ENCODE peak calls at places on chromosomes 2 and 18, in six cellular contexts. R, K, L, Q, U and A are unnamed samples.

GRCh38 chr18:9986156-9986930 is 72.5 kb downstream of the VAPA start:
- DNase-seq in Q (no peak), K (no peak), U (no peak), L (no peak), R (no peak), A (no peak)

GRCh38 chr2:11856095-11856494 is 109.7 kb downstream of the LPIN1 start:
- DNase-seq in L (no peak), Q (no peak), R (no peak), K (no peak), U (no peak), A (no peak)

GRCh38 chr2:99695121-99695773 is 205.4 kb upstream of the REV1 start:
- DNase-seq in Q (no peak), L (no peak), U (no peak), K (no peak), R (no peak), A (no peak)

GRCh38 chr2:221779614-221780067 is 207.5 kb upstream of the EPHA4 start:
- DNase-seq in L (no peak), K (no peak), Q (no peak), R (peak), U (no peak), A (no peak)

GRCh38 chr2:150230004-150230403 is 257.5 kb downstream of the RND3 start:
- DNase-seq in Q (no peak), L (no peak), U (no peak), K (no peak), R (no peak), A (no peak)

GRCh38 chr2:241040081-241040803 is 41.8 kb downstream of the SNED1 start:
- DNase-seq in U (no peak), K (no peak), Q (peak), R (no peak), L (no peak), A (no peak)

GRCh38 chr2:233491326-233491725 is 75.3 kb downstream of the USP40 start:
- DNase-seq in Q (no peak), R (no peak), L (no peak), K (no peak), U (no peak), A (no peak)

GRCh38 chr2:176976766-176977165 is 235.8 kb upstream of the HNRNPA3 start:
- DNase-seq in Q (no peak), R (no peak), L (no peak), U (no peak), K (no peak), A (no peak)

GRCh38 chr2:38835015-38835601 is 40.6 kb downstream of the DHX57 start:
- DNase-seq in K (peak), Q (no peak), R (peak), L (peak), U (peak), A (no peak)

GRCh38 chr2:144513388-144514100 is 6.4 kb downstream of the ZEB2 start:
- DNase-seq in R (peak), K (peak), Q (no peak), L (peak), U (peak), A (no peak)

GRCh38 chr2:15827001-15827400 is 113.3 kb upstream of the MYCN start:
- DNase-seq in R (no peak), Q (no peak), U (no peak), K (no peak), L (no peak), A (no peak)

GRCh38 chr2:207995887-207996286 is 29.4 kb downstream of the PLEKHM3 start:
- DNase-seq in R (no peak), L (no peak), K (no peak), Q (no peak), U (no peak), A (no peak)

GRCh38 chr18:9380571-9381390 is 46.2 kb downstream of the TWSG1 start:
- DNase-seq in U (no peak), Q (no peak), R (peak), K (peak), L (no peak), A (no peak)

GRCh38 chr2:228678110-228678509 is 496.6 kb upstream of the SPHKAP start:
- DNase-seq in R (no peak), Q (no peak), U (no peak), K (no peak), L (no peak), A (no peak)

GRCh38 chr2:228675715-228676114 is 494.2 kb upstream of the SPHKAP start:
- DNase-seq in R (no peak), U (no peak), K (no peak), Q (no peak), L (no peak), A (no peak)

GRCh38 chr2:228675042-228675441 is 493.6 kb upstream of the SPHKAP start:
- DNase-seq in U (no peak), R (peak), Q (no peak), K (no peak), L (no peak), A (no peak)

GRCh38 chr2:228669751-228670150 is 488.3 kb upstream of the SPHKAP start:
- DNase-seq in R (no peak), L (no peak), Q (no peak), K (no peak), U (no peak), A (no peak)

DNA sequence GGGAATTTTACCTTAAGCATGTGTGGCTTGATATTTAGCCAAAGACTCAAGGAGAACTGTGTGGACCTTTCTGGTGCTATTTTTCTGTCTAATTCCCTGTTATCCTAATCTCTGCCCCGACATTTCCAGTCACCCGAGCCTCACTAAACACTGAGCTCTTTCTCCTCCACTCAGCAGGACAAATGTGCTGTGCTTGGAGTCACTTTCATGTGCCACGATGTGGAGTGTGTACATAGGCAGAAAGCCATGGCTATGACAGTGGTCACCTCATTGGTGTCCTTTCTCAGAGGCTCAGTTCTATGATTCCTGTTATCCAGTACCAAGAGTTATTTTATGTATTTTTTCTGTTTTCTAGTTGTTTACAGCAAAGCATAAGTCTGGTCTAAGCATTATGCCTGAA is 492.7 kb upstream of the SPHKAP start:
- DNase-seq in U (no peak), K (no peak), R (no peak), Q (no peak), L (no peak), A (no peak)
- TF ChIP-seq CTCF in U (no peak), K (no peak), R (no peak), Q (no peak), L (no peak), A (no peak)

GRCh38 chr2:191789791-191790190 is 57.1 kb downstream of the CAVIN2 start:
- DNase-seq in K (no peak), Q (no peak), R (peak), L (no peak), U (no peak), A (no peak)

GRCh38 chr2:191795711-191796110 is 51.2 kb downstream of the CAVIN2 start:
- DNase-seq in U (no peak), R (no peak), K (no peak), L (no peak), Q (no peak), A (no peak)

GRCh38 chr2:191791953-191792560 is 54.8 kb downstream of the CAVIN2 start:
- DNase-seq in L (no peak), U (no peak), Q (no peak), R (no peak), K (no peak), A (no peak)

GRCh38 chr2:191786694-191787093 is 60.2 kb downstream of the CAVIN2 start:
- DNase-seq in K (no peak), Q (no peak), L (peak), R (peak), U (no peak), A (no peak)

DNA sequence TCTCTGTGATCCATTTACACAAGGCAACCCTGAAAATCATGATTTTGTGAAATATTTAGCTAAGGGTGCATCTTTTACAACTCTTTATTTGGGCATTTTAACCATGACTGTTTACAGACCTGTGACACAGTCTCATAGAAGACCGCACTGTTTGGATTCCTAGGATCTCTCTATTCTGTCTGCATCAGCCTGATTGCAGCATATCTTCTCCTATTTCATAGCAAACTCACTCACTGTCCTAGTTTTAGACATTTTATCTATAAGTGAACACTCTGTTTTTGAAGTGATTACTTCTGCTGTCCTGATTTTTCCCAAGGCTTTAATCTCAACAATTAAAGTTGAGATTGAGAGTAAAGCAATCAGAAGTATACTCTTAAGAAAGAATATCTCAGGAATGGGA is 56.2 kb downstream of the CAVIN2 start:
- DNase-seq in L (no peak), K (no peak), U (no peak), R (no peak), Q (no peak), A (no peak)
- TF ChIP-seq CTCF in L (no peak), K (no peak), U (no peak), R (no peak), Q (no peak), A (no peak)

GRCh38 chr2:5834491-5834890 is 142.3 kb downstream of the SOX11 start:
- DNase-seq in R (no peak), Q (no peak), L (no peak), K (no peak), U (no peak), A (no peak)
- TF ChIP-seq CTCF in R (no peak), Q (no peak), L (no peak), K (no peak), U (no peak), A (no peak)

GRCh38 chr18:45850021-45850420 is 24.5 kb downstream of the SIGLEC15 start:
- DNase-seq in L (no peak), U (peak), K (peak), Q (peak), R (peak), A (no peak)
- TF ChIP-seq CTCF in L (peak), U (peak), K (peak), Q (peak), R (peak), A (peak)

DNA sequence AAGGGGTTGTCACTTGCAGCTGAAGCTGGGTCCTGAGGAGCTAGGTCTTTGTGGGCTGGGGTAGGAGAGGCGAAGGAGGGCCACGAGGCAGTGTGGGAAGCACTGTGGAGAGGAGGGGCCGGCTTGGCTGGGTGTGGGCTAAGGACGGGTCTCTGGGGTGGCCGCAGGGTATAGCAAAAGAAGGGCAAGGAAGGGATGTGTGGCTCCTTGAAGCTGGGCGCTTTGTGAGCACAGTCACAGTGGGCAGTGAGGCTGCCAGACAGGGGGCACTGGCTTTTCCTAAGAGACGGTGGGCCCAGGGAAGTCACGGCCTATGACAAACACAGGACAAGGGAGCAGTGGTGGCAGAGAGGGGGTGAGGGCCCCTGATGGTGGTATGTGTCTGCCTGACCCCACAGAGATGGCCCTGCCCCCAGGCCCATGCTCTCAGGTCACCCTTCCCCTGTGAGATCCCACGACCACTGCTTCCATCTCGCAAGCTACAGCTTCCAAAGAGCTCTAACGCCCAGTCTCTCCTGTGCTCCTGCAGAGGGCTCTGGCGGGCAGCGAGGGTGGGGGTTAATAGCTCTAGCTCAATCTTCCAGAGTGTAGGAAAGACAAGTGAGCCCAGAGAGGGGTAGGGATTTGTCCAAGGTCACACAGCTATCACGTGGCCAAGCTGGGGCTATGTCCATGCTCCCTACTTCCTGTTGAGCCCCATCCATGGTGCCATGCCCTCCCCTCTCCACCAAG is 32.4 kb downstream of the KCNK3 start:
- DNase-seq in K (no peak), L (no peak), R (no peak), U (no peak), Q (no peak), A (no peak)
- TF ChIP-seq CTCF in K (no peak), L (peak), R (no peak), U (no peak), Q (no peak), A (no peak)

DNA sequence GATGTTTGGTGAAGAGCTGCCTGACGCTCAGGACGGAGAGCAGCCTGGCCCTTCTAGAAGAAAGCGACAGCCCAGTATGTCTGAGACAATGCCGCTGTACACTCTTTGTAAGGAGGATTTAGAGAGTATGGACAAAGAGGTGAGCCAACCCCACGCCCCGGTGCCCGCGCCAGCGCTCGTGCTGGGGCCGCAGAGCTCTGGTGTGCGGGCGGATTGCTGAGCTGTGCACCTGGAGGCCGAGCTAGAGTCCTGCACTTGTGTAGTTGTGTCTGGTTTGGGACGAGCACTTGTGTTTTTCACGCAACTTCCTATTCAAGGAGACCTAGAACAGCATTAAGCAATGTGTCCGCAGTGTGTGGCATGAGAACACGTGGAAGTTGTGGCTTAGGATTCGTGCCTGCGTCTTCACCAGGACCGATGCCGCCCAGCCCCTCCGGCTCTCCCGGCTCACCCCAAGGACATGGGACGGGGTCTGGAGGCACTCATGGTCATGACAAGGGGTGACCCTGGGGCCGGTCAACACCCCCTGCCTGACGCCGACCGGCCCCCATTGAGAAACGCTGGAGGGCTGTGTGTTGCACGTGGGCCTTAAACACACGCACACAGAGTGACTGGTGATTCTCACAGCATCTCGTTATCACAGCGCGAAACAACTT is 49.5 kb downstream of the CTDP1 start:
- DNase-seq in Q (no peak), K (no peak), U (no peak), L (no peak), R (no peak), A (no peak)
- TF ChIP-seq CTCF in Q (no peak), K (no peak), U (no peak), L (no peak), R (no peak), A (no peak)

GRCh38 chr2:143205106-143205764 is 76.0 kb downstream of the ARHGAP15 start:
- DNase-seq in Q (no peak), L (peak), R (peak), U (peak), K (no peak), A (no peak)
- TF ChIP-seq CTCF in Q (peak), L (peak), R (peak), U (no peak), K (peak), A (no peak)